ENCODE peak calls at places on chromosomes 16 and 17, in five cellular contexts. One of them, this sample, is unnamed. For H3K4me1, the result is how much of the 10 kb centered on the place peaks cover.

GRCh38 chr17:8628172-8628571 is 2.4 kb downstream of the MYH10 start:
- DNase-seq in lung: no peak
- DNase-seq in fibroblast of lung: no peak
- DNase-seq in endothelial cell of umbilical vein: no peak
- DNase-seq in spleen: no peak
- DNase-seq in this sample: no peak

GRCh38 chr17:75105269-75106080 is 4.3 kb upstream of the ARMC7 start:
- DNase-seq in lung: peak
- DNase-seq in endothelial cell of umbilical vein: peak
- DNase-seq in spleen: no peak
- DNase-seq in fibroblast of lung: no peak
- DNase-seq in this sample: no peak

GRCh38 chr17:46977348-46977747 is 1.7 kb downstream of the RPRML start:
- DNase-seq in spleen: peak
- DNase-seq in fibroblast of lung: peak
- DNase-seq in lung: no peak
- DNase-seq in endothelial cell of umbilical vein: no peak
- DNase-seq in this sample: no peak

GRCh38 chr16:50285406-50286003 is 19.2 kb downstream of the ADCY7 start:
- DNase-seq in lung: no peak
- DNase-seq in fibroblast of lung: no peak
- DNase-seq in spleen: no peak
- DNase-seq in endothelial cell of umbilical vein: no peak
- DNase-seq in this sample: no peak

GRCh38 chr17:32492281-32492623 is 5.5 kb downstream of the CDK5R1 start:
- DNase-seq in endothelial cell of umbilical vein: no peak
- DNase-seq in spleen: no peak
- DNase-seq in fibroblast of lung: no peak
- DNase-seq in lung: no peak
- DNase-seq in this sample: no peak

GRCh38 chr16:23950898-23951297 is 115.1 kb downstream of the PRKCB start:
- DNase-seq in endothelial cell of umbilical vein: no peak
- DNase-seq in spleen: no peak
- DNase-seq in fibroblast of lung: no peak
- DNase-seq in lung: no peak
- DNase-seq in this sample: no peak

GRCh38 chr16:28610595-28611270 is 889 bp upstream of the SULT1A1 start:
- DNase-seq in endothelial cell of umbilical vein: no peak
- DNase-seq in lung: no peak
- DNase-seq in fibroblast of lung: no peak
- DNase-seq in spleen: peak
- DNase-seq in this sample: no peak

GRCh38 chr17:77736721-77737120 is 221.8 kb upstream of the TNRC6C start:
- DNase-seq in spleen: no peak
- DNase-seq in endothelial cell of umbilical vein: no peak
- DNase-seq in lung: no peak
- DNase-seq in fibroblast of lung: no peak
- DNase-seq in this sample: no peak

GRCh38 chr16:53714080-53715050 is 10.4 kb downstream of the FTO start:
- DNase-seq in fibroblast of lung: peak
- DNase-seq in lung: no peak
- DNase-seq in spleen: no peak
- DNase-seq in endothelial cell of umbilical vein: no peak
- DNase-seq in this sample: no peak

GRCh38 chr16:81493755-81494433 is 49.3 kb downstream of the CMIP start:
- DNase-seq in spleen: peak
- DNase-seq in fibroblast of lung: peak
- DNase-seq in lung: no peak
- DNase-seq in endothelial cell of umbilical vein: peak
- DNase-seq in this sample: no peak

GRCh38 chr16:54283735-54284318 is 2.8 kb downstream of the IRX3 start:
- DNase-seq in lung: no peak
- DNase-seq in endothelial cell of umbilical vein: no peak
- DNase-seq in fibroblast of lung: no peak
- DNase-seq in spleen: no peak
- DNase-seq in this sample: no peak

GRCh38 chr17:46962374-46962790 is 16.7 kb downstream of the RPRML start:
- DNase-seq in lung: no peak
- DNase-seq in fibroblast of lung: peak
- DNase-seq in endothelial cell of umbilical vein: peak
- DNase-seq in spleen: peak
- DNase-seq in this sample: no peak

GRCh38 chr17:37043201-37043600 is 94.4 kb downstream of the AATF start:
- DNase-seq in endothelial cell of umbilical vein: no peak
- DNase-seq in fibroblast of lung: no peak
- DNase-seq in spleen: no peak
- DNase-seq in lung: no peak
- DNase-seq in this sample: no peak

GRCh38 chr17:1959871-1960569 is 65.1 kb downstream of the RTN4RL1 start:
- DNase-seq in lung: no peak
- DNase-seq in fibroblast of lung: peak
- DNase-seq in spleen: no peak
- DNase-seq in endothelial cell of umbilical vein: no peak
- DNase-seq in this sample: no peak

GRCh38 chr17:8991514-8992285 is 26.2 kb upstream of the PIK3R5 start:
- DNase-seq in lung: peak
- DNase-seq in spleen: no peak
- DNase-seq in fibroblast of lung: peak
- DNase-seq in endothelial cell of umbilical vein: peak
- DNase-seq in this sample: peak

GRCh38 chr16:89308391-89309333 is 91.2 kb downstream of the ZNF778 start:
- DNase-seq in lung: no peak
- DNase-seq in spleen: peak
- DNase-seq in fibroblast of lung: no peak
- DNase-seq in endothelial cell of umbilical vein: no peak
- DNase-seq in this sample: peak

GRCh38 chr17:31935512-31935911 is 1.3 kb upstream of the SUZ12 start:
- DNase-seq in fibroblast of lung: no peak
- DNase-seq in endothelial cell of umbilical vein: no peak
- DNase-seq in spleen: peak
- DNase-seq in lung: no peak
- DNase-seq in this sample: no peak

GRCh38 chr16:71900336-71900735 is 5.0 kb downstream of the IST1 start:
- DNase-seq in spleen: no peak
- DNase-seq in endothelial cell of umbilical vein: no peak
- DNase-seq in lung: no peak
- DNase-seq in fibroblast of lung: no peak
- DNase-seq in this sample: no peak

GRCh38 chr17:45782889-45783592 is 1.1 kb upstream of the CRHR1 start:
- DNase-seq in endothelial cell of umbilical vein: peak
- DNase-seq in fibroblast of lung: no peak
- DNase-seq in lung: no peak
- DNase-seq in spleen: no peak
- DNase-seq in this sample: no peak

GRCh38 chr16:76278976-76279375 is 1.8 kb downstream of the CNTNAP4 start:
- DNase-seq in endothelial cell of umbilical vein: no peak
- DNase-seq in fibroblast of lung: peak
- DNase-seq in spleen: no peak
- DNase-seq in lung: no peak
- DNase-seq in this sample: no peak

GRCh38 chr17:38322897-38323296 is 20.9 kb downstream of the GPR179 start:
- DNase-seq in lung: no peak
- DNase-seq in spleen: no peak
- DNase-seq in fibroblast of lung: peak
- DNase-seq in endothelial cell of umbilical vein: no peak
- DNase-seq in this sample: no peak

GRCh38 chr16:17397499-17397891 is 73.3 kb downstream of the XYLT1 start:
- DNase-seq in fibroblast of lung: peak
- DNase-seq in endothelial cell of umbilical vein: peak
- DNase-seq in spleen: no peak
- DNase-seq in lung: no peak
- DNase-seq in this sample: peak

GRCh38 chr16:15690296-15690695 is 40.3 kb downstream of the NDE1 start:
- DNase-seq in fibroblast of lung: no peak
- DNase-seq in lung: no peak
- DNase-seq in endothelial cell of umbilical vein: no peak
- DNase-seq in spleen: no peak
- DNase-seq in this sample: no peak

GRCh38 chr16:11583171-11583570 is 3.5 kb downstream of the LITAF start:
- DNase-seq in lung: no peak
- DNase-seq in spleen: peak
- DNase-seq in endothelial cell of umbilical vein: no peak
- DNase-seq in fibroblast of lung: peak
- DNase-seq in this sample: no peak

GRCh38 chr16:10997485-10997884 is 53.1 kb downstream of the CLEC16A start:
- DNase-seq in fibroblast of lung: no peak
- DNase-seq in spleen: no peak
- DNase-seq in endothelial cell of umbilical vein: no peak
- DNase-seq in lung: no peak
- DNase-seq in this sample: no peak

GRCh38 chr16:69329369-69330285 is 761 bp downstream of the PDF start:
- DNase-seq in lung: no peak
- DNase-seq in spleen: peak
- DNase-seq in endothelial cell of umbilical vein: peak
- DNase-seq in fibroblast of lung: peak
- DNase-seq in this sample: peak

GRCh38 chr16:4913130-4913773 is 23.7 kb downstream of the PPL start:
- DNase-seq in endothelial cell of umbilical vein: no peak
- DNase-seq in spleen: peak
- DNase-seq in lung: no peak
- DNase-seq in fibroblast of lung: no peak
- DNase-seq in this sample: no peak

GRCh38 chr16:29757950-29758466 is 12.2 kb upstream of the C16orf54 start:
- DNase-seq in spleen: no peak
- DNase-seq in lung: no peak
- DNase-seq in fibroblast of lung: peak
- DNase-seq in endothelial cell of umbilical vein: no peak
- DNase-seq in this sample: no peak
- H3K4me3 ChIP-seq in spleen: no peak
- H3K4me3 ChIP-seq in lung: no peak
- H3K4me3 ChIP-seq in fibroblast of lung: no peak
- H3K4me3 ChIP-seq in endothelial cell of umbilical vein: no peak
- H3K4me3 ChIP-seq in this sample: no peak

GRCh38 chr17:76558210-76559095 is 18.6 kb downstream of the PRCD start:
- DNase-seq in fibroblast of lung: peak
- DNase-seq in lung: no peak
- DNase-seq in spleen: no peak
- DNase-seq in endothelial cell of umbilical vein: peak
- DNase-seq in this sample: no peak

GRCh38 chr17:76557368-76558209 is 17.7 kb downstream of the PRCD start:
- DNase-seq in fibroblast of lung: peak
- DNase-seq in lung: peak
- DNase-seq in spleen: peak
- DNase-seq in endothelial cell of umbilical vein: peak
- DNase-seq in this sample: peak

GRCh38 chr17:76554131-76554530 is 14.3 kb downstream of the PRCD start:
- DNase-seq in spleen: no peak
- DNase-seq in fibroblast of lung: no peak
- DNase-seq in lung: no peak
- DNase-seq in endothelial cell of umbilical vein: no peak
- DNase-seq in this sample: no peak

GRCh38 chr17:76560036-76560876 is 20.4 kb downstream of the PRCD start:
- DNase-seq in spleen: no peak
- DNase-seq in endothelial cell of umbilical vein: no peak
- DNase-seq in fibroblast of lung: no peak
- DNase-seq in lung: no peak
- DNase-seq in this sample: no peak

GRCh38 chr17:76556759-76557367 is 17.0 kb downstream of the PRCD start:
- DNase-seq in endothelial cell of umbilical vein: no peak
- DNase-seq in fibroblast of lung: peak
- DNase-seq in lung: peak
- DNase-seq in spleen: no peak
- DNase-seq in this sample: peak
- H3K4me1 ChIP-seq in endothelial cell of umbilical vein: under half
- H3K4me1 ChIP-seq in fibroblast of lung: under half
- H3K4me1 ChIP-seq in lung: under half
- H3K4me1 ChIP-seq in spleen: under half
- H3K4me1 ChIP-seq in this sample: under half

DNA sequence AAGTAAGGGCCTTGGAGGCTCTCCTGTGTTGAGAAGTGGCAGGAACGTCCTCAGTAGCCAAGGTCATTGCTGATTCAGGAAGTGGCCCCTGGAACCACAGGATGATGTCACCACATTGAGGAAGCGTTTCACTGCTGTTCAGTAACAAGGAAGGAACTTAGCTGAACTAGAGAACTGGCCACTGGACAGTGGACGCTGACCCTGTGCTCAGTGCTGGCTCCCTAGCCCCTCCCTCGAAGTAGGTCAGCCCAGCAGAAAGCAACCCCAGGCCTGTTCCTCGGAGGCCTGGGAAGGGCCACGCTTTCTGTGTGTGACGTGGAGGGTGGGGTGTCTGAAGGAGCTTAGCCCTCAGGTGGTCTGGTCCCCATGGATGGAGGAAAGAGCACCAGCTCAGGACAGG is 58.3 kb downstream of the B9D1 start:
- DNase-seq in lung: peak
- DNase-seq in spleen: peak
- DNase-seq in endothelial cell of umbilical vein: peak
- DNase-seq in fibroblast of lung: peak
- DNase-seq in this sample: no peak
- H3K4me3 ChIP-seq in lung: no peak
- H3K4me3 ChIP-seq in spleen: no peak
- H3K4me3 ChIP-seq in endothelial cell of umbilical vein: no peak
- H3K4me3 ChIP-seq in fibroblast of lung: no peak
- H3K4me3 ChIP-seq in this sample: no peak

GRCh38 chr17:49747632-49748031 is 16.3 kb downstream of the FAM117A start:
- DNase-seq in fibroblast of lung: no peak
- DNase-seq in endothelial cell of umbilical vein: no peak
- DNase-seq in lung: no peak
- DNase-seq in spleen: no peak
- DNase-seq in this sample: no peak

GRCh38 chr17:49749730-49750129 is 14.2 kb downstream of the FAM117A start:
- DNase-seq in spleen: no peak
- DNase-seq in endothelial cell of umbilical vein: no peak
- DNase-seq in lung: no peak
- DNase-seq in fibroblast of lung: no peak
- DNase-seq in this sample: no peak

GRCh38 chr17:49748791-49749190 is 15.1 kb downstream of the FAM117A start:
- DNase-seq in spleen: no peak
- DNase-seq in lung: no peak
- DNase-seq in fibroblast of lung: no peak
- DNase-seq in endothelial cell of umbilical vein: no peak
- DNase-seq in this sample: peak

GRCh38 chr17:49746791-49747490 is 17.0 kb downstream of the FAM117A start:
- DNase-seq in endothelial cell of umbilical vein: no peak
- DNase-seq in spleen: no peak
- DNase-seq in lung: no peak
- DNase-seq in fibroblast of lung: no peak
- DNase-seq in this sample: no peak

GRCh38 chr17:49748223-49748622 is 15.7 kb downstream of the FAM117A start:
- DNase-seq in lung: no peak
- DNase-seq in spleen: no peak
- DNase-seq in fibroblast of lung: no peak
- DNase-seq in endothelial cell of umbilical vein: no peak
- DNase-seq in this sample: no peak
- H3K4me1 ChIP-seq in lung: under half
- H3K4me1 ChIP-seq in spleen: half or more
- H3K4me1 ChIP-seq in fibroblast of lung: under half
- H3K4me1 ChIP-seq in endothelial cell of umbilical vein: under half
- H3K4me1 ChIP-seq in this sample: half or more

This sample was measured in CD8-positive, alpha-beta memory T cell.